ENCODE peak calls at places on chromosome 19, in eight cellular contexts. B is astrocyte of the spinal cord, P is HepG2, F is mucosa of descending colon, O is AG04449, K is GM12865, R is left lung, I is fibroblast of pulmonary artery. D is an unnamed sample.

GRCh38 chr19:3121396-3121795 is 14.4 kb upstream of the GNA15 start:
- DNase-seq in B (no peak), K (no peak), I (no peak), O (no peak), R (no peak), P (no peak), F (peak), D (no peak)

GRCh38 chr19:32916969-32917611 is 47.5 kb upstream of the SLC7A9 start:
- DNase-seq in I (peak), K (no peak), B (no peak), P (no peak), O (no peak), F (no peak), R (no peak), D (no peak)

GRCh38 chr19:53772943-53773342 is 51.2 kb downstream of the NLRP12 start:
- DNase-seq in P (peak), O (no peak), B (peak), F (no peak), K (peak), R (no peak), I (peak), D (peak)

GRCh38 chr19:48330012-48330681 is 4.8 kb downstream of the EMP3 start:
- DNase-seq in F (peak), K (peak), P (no peak), I (no peak), B (peak), O (no peak), R (peak), D (peak)

GRCh38 chr19:35049456-35049855 is 7.9 kb downstream of the HPN start:
- DNase-seq in O (no peak), I (no peak), R (no peak), K (no peak), F (no peak), B (no peak), P (no peak), D (no peak)

GRCh38 chr19:1855040-1855827 is 7.0 kb upstream of the REXO1 start:
- DNase-seq in O (no peak), R (peak), F (peak), K (peak), P (no peak), B (peak), I (peak), D (peak)

GRCh38 chr19:19686580-19686979 is 17.9 kb downstream of the ZNF101 start:
- DNase-seq in I (no peak), F (no peak), R (no peak), K (no peak), O (no peak), B (no peak), P (no peak), D (no peak)

GRCh38 chr19:51779703-51780102 is 15.3 kb upstream of the FPR3 start:
- DNase-seq in I (no peak), P (no peak), O (no peak), B (no peak), F (no peak), K (no peak), R (no peak), D (no peak)

GRCh38 chr19:57348136-57348535 is 2.9 kb upstream of the ZNF304 start:
- DNase-seq in B (no peak), I (peak), F (no peak), R (no peak), K (no peak), P (no peak), O (peak), D (peak)

DNA sequence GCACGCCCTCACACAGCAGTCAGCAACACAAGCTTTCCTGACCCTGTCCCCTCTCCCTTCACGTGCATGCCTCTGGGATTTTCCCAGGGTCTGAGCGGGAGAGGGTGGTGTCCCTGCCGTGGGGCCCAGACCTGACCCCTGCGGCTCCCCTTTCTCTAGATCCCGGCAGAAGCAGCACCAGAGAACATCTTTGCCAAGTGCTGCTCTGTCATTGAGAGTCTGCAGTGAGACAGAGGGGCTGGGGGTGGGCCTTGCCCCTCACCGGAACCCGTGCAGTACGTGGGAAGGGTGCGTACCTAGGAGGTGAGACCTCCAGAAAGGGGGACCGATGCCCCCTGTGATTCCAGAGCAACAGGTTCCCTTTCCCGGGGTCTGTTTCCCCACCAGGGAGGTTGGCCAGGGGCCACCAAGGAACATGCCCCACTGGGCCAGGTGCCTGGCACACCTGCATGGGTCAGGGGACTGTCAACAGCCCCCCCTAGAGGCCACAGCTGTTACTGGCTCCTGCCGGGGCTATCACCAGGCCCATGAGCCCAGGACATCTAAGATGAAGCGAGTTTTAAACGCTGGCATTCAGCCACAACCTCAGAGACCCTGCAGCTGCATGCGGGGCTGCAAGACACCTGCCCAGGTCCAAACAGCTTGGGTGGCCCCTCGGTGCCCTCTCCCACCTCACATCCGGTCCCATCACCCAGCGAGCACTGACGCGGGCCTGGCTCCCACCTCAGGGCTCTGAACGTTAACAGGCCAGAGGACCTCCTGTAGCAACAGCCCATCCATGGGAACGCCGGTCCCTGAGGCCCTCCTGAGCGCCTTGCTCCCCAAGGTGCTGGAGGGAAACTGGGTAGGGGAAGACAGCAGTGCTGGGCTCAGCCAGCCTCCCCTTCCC is 12.3 kb downstream of the KHSRP start:
- DNase-seq in O (no peak), F (peak), K (peak), I (peak), P (peak), R (no peak), B (no peak), D (peak)
- TF ChIP-seq CTCF in O (peak), F (peak), K (peak), I (peak), P (peak), R (peak), B (peak), D (peak)

GRCh38 chr19:29873801-29874575 is 62.2 kb downstream of the CCNE1 start:
- DNase-seq in B (no peak), K (no peak), O (no peak), F (no peak), P (no peak), R (no peak), I (no peak), D (no peak)

GRCh38 chr19:29875931-29876330 is 64.1 kb downstream of the CCNE1 start:
- DNase-seq in I (no peak), B (no peak), F (no peak), R (no peak), P (no peak), K (no peak), O (no peak), D (no peak)

GRCh38 chr19:29871143-29871542 is 59.4 kb downstream of the CCNE1 start:
- DNase-seq in F (no peak), R (no peak), I (no peak), B (no peak), P (no peak), K (no peak), O (no peak), D (no peak)

GRCh38 chr19:29873024-29873800 is 61.4 kb downstream of the CCNE1 start:
- DNase-seq in K (peak), I (peak), B (no peak), O (no peak), F (peak), R (peak), P (no peak), D (no peak)

GRCh38 chr19:29872224-29872731 is 60.5 kb downstream of the CCNE1 start:
- DNase-seq in F (no peak), O (no peak), I (peak), K (peak), P (no peak), B (no peak), R (no peak), D (peak)
- H3K4me3 ChIP-seq in F (no peak), O (no peak), I (no peak), K (no peak), P (no peak), B (no peak), R (no peak), D (no peak)

GRCh38 chr19:56105090-56105701 is 15.9 kb downstream of the ZNF787 start:
- DNase-seq in P (peak), O (no peak), I (peak), F (peak), R (peak), K (no peak), B (peak), D (peak)
- TF ChIP-seq CTCF in P (peak), O (peak), I (peak), F (peak), R (peak), K (peak), B (peak), D (peak)

GRCh38 chr19:15613338-15613737 is 1.7 kb upstream of the CYP4F8 start:
- DNase-seq in I (no peak), O (no peak), B (no peak), R (no peak), P (no peak), K (no peak), F (no peak), D (no peak)

GRCh38 chr19:15616627-15617270 is 1.7 kb downstream of the CYP4F8 start:
- DNase-seq in O (no peak), B (no peak), R (no peak), I (no peak), P (no peak), F (no peak), K (no peak), D (no peak)

GRCh38 chr19:15616183-15616582 is 1.2 kb downstream of the CYP4F8 start:
- DNase-seq in I (no peak), K (no peak), F (no peak), P (no peak), O (no peak), R (no peak), B (no peak), D (no peak)

GRCh38 chr19:15614507-15615379 is at the start of gene CYP4F8:
- DNase-seq in R (no peak), K (no peak), F (no peak), P (no peak), B (no peak), O (no peak), I (no peak), D (no peak)

DNA sequence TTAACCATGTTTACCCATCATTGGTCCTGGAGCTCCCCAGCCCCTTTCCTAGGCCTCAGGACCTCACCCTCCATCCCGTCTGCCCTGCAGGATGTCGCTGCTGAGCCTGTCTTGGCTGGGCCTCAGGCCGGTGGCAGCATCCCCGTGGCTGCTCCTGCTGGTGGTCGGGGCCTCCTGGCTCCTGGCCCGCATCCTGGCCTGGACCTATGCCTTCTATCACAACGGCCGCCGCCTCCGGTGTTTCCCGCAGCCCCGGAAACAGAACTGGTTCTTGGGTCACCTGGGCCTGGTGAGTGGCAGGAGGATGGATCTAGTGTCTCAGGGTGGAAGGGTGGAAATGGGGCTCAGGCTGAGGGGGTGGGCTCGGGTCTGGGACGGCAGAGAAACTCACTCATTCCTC is 508 bp downstream of the CYP4F8 start:
- DNase-seq in I (no peak), O (no peak), F (no peak), B (no peak), K (no peak), R (no peak), P (no peak), D (no peak)
- H3K4me3 ChIP-seq in I (no peak), O (no peak), F (no peak), B (no peak), K (no peak), R (no peak), P (no peak), D (no peak)

GRCh38 chr19:13902993-13903555 is 2.8 kb downstream of the BRME1 start:
- DNase-seq in O (no peak), B (no peak), R (no peak), I (peak), K (peak), P (no peak), F (no peak), D (no peak)
- TF ChIP-seq CTCF in O (peak), B (peak), R (no peak), I (peak), K (peak), P (peak), F (no peak), D (peak)

DNA sequence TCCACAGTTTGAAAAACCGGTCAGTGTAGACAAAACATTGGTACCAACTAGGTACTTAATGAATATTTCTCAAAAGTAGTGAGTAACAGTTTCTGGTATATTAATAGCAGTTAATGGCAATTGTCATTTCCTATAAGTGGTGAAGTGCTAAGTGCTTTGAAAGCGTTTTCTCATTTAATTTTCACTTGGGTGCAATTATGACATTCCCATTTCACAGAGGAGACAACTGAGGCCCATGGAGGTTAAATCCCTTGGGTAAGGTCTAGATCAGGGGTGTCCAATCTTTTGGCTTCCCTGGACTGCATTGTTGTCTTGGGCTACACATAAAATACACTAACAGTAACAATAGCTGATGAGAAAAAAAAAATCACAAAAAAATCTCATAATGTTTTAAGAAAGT is 687 bp upstream of the SYT3 start:
- DNase-seq in P (no peak), I (no peak), R (no peak), B (no peak), O (no peak), F (no peak), K (no peak), D (no peak)
- H3K4me3 ChIP-seq in P (no peak), I (no peak), R (no peak), B (no peak), O (no peak), F (no peak), K (no peak), D (no peak)

GRCh38 chr19:10277795-10278583 is 7.1 kb downstream of the ICAM1 start:
- DNase-seq in F (no peak), B (no peak), K (no peak), O (no peak), R (no peak), I (no peak), P (no peak), D (no peak)

GRCh38 chr19:10278935-10279334 is 7.8 kb upstream of the ICAM4 start:
- DNase-seq in I (no peak), O (no peak), K (no peak), F (no peak), P (no peak), R (no peak), B (no peak), D (no peak)

GRCh38 chr19:10283786-10284540 is 2.8 kb upstream of the ICAM4 start:
- DNase-seq in F (no peak), K (peak), I (no peak), B (no peak), P (no peak), R (peak), O (no peak), D (no peak)

GRCh38 chr19:10283301-10283733 is 3.4 kb upstream of the ICAM4 start:
- DNase-seq in I (no peak), P (no peak), F (no peak), K (no peak), R (peak), B (no peak), O (no peak), D (peak)

GRCh38 chr19:10279737-10280442 is 6.9 kb upstream of the ICAM4 start:
- DNase-seq in I (no peak), O (no peak), K (no peak), P (no peak), R (no peak), F (no peak), B (no peak), D (no peak)
- TF ChIP-seq CTCF in I (no peak), O (no peak), K (no peak), P (no peak), R (no peak), F (no peak), B (no peak), D (no peak)

GRCh38 chr19:6721113-6721474 is 644 bp upstream of the C3 start:
- DNase-seq in R (no peak), P (no peak), F (no peak), I (no peak), B (no peak), O (no peak), K (no peak), D (no peak)

GRCh38 chr19:6721773-6722172 is 1.3 kb upstream of the C3 start:
- DNase-seq in F (no peak), K (peak), R (no peak), P (no peak), B (no peak), O (no peak), I (no peak), D (no peak)

GRCh38 chr19:6719992-6720368 is 470 bp downstream of the C3 start:
- DNase-seq in F (no peak), O (no peak), K (no peak), B (no peak), I (no peak), R (no peak), P (no peak), D (no peak)

GRCh38 chr19:6719540-6719861 is 949 bp downstream of the C3 start:
- DNase-seq in F (no peak), K (no peak), P (no peak), O (no peak), I (no peak), B (no peak), R (no peak), D (no peak)

DNA sequence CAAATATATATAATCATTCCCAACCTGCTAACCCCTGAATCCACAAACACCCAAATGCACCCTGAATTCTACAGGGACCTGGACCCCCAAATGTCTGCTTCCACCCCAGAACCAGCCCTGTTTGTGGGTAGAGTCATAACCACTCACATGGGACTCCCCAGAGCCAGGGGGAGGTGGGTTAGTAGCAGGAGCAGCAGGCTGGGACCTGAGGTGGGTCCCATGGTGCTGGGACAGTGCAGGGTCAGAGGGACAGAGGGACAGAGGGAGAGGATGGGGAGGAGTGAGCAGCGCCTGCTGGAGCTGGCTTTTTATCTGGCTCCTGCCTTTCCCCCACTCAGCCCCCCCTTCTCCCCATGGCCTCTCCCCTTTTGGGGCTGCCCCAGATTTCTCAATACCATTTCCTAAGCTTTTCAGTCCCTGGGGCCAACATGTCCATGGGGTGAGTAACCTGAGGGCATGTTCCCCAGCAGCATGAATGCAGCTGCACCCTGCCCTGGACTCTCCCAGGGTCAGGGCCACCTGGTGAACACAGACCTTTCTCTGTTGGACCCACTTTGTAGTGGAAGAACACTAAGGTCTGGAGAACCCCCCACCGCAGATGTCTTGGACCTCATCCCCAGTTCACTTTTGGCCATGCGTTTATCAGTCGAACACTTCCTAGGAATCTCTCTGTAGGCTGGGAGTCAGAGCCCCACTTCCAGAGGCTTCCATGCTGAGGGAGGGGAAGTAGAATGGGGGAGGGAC is at the start of gene C3:
- DNase-seq in F (no peak), O (no peak), P (peak), R (peak), B (no peak), K (no peak), I (peak), D (peak)
- H3K4me3 ChIP-seq in F (no peak), O (no peak), P (peak), R (peak), B (no peak), K (peak), I (peak), D (no peak)

GRCh38 chr19:11155373-11156120 is at the start of gene SPC24:
- DNase-seq in O (peak), I (peak), R (peak), F (peak), K (peak), P (peak), B (peak), D (peak)
- TF ChIP-seq CTCF in O (peak), I (no peak), R (no peak), F (no peak), K (peak), P (peak), B (peak), D (no peak)

D was measured in bronchial epithelial cell.